ENCODE peak calls at places on chromosomes 7 and 10, in nine cellular contexts. P is transverse colon; Q is stimulated activated naive CD4-positive, alpha-beta T cell treated with Interleukin-2 at 50 U/mL for 16 hours; O is activated CD4-positive, alpha-beta T cell treated with anti-CD3 and anti-CD28 coated beads, Interleukin-2, amount 50 U/mL, for 1 hour; X is pancreas; Z is NCI-H1092 treated with DMSO at 0.1 percent for 48 hours; M is C1 segment of cervical spinal cord; D is stimulated activated CD4-positive, alpha-beta T cell treated with anti-CD3 and anti-CD28 coated beads, Interleukin-15, amount 100 ng/mL, for 24 hours; N is M059J. U is an unnamed sample.

GRCh38 chr7:4882169-4882741 is 1.3 kb downstream of the RADIL start:
- DNase-seq in M (peak), O (no peak), P (peak), Z (no peak), Q (no peak), D (no peak), N (no peak), X (no peak), U (peak)

GRCh38 chr7:22563115-22563514 is 63.1 kb upstream of the STEAP1B start:
- DNase-seq in X (no peak), N (peak), O (peak), P (no peak), Q (no peak), M (no peak), D (no peak), Z (peak), U (peak)

GRCh38 chr10:102620138-102620591 is 24.1 kb upstream of the TRIM8 start:
- DNase-seq in D (no peak), N (no peak), P (peak), Q (no peak), M (no peak), Z (no peak), O (no peak), X (no peak), U (no peak)

GRCh38 chr10:71459513-71459912 is 62.8 kb downstream of the CDH23 start:
- DNase-seq in Q (no peak), N (no peak), X (no peak), Z (no peak), M (no peak), D (no peak), P (no peak), O (no peak), U (no peak)

GRCh38 chr7:69922011-69922803 is 323.9 kb downstream of the AUTS2 start:
- DNase-seq in N (peak), P (no peak), O (no peak), X (no peak), M (no peak), Z (no peak), Q (no peak), D (no peak), U (no peak)

GRCh38 chr7:116578526-116578925 is 53.7 kb downstream of the CAV1 start:
- DNase-seq in Q (no peak), O (no peak), Z (no peak), X (no peak), D (no peak), N (no peak), P (no peak), M (no peak), U (no peak)

GRCh38 chr7:8214162-8214897 is 47.6 kb downstream of the ICA1 start:
- DNase-seq in Q (no peak), Z (peak), D (no peak), N (peak), P (no peak), M (no peak), X (no peak), O (no peak), U (no peak)

GRCh38 chr7:33130184-33130583 is 820 bp downstream of the BBS9 start:
- DNase-seq in Z (no peak), Q (no peak), P (no peak), M (no peak), N (peak), X (no peak), D (no peak), O (no peak), U (peak)

GRCh38 chr10:73218466-73219191 is 28.4 kb downstream of the DNAJC9 start:
- DNase-seq in D (no peak), M (no peak), P (no peak), Q (no peak), O (no peak), N (peak), Z (no peak), X (no peak), U (peak)

GRCh38 chr7:37035631-37036030 is 311.3 kb upstream of the AOAH start:
- DNase-seq in Q (no peak), N (no peak), D (no peak), P (no peak), M (no peak), O (no peak), X (no peak), Z (no peak), U (no peak)

GRCh38 chr7:27553288-27553687 is 109.4 kb downstream of the HIBADH start:
- DNase-seq in P (no peak), N (no peak), M (no peak), O (no peak), Q (no peak), Z (no peak), X (no peak), D (no peak), U (no peak)

GRCh38 chr7:34138483-34138882 is 233.1 kb downstream of the BMPER start:
- DNase-seq in M (no peak), X (no peak), P (no peak), O (no peak), N (no peak), D (no peak), Z (peak), Q (no peak), U (no peak)

GRCh38 chr7:84911077-84911476 is 275.8 kb downstream of the SEMA3D start:
- DNase-seq in O (no peak), Z (no peak), P (no peak), Q (no peak), D (no peak), M (no peak), N (no peak), X (no peak), U (no peak)

GRCh38 chr10:103618575-103619423 is 125.3 kb downstream of the NEURL1 start:
- DNase-seq in D (no peak), N (no peak), M (peak), X (peak), Q (no peak), Z (no peak), P (peak), O (no peak), U (no peak)

GRCh38 chr10:102621418-102622325 is 22.6 kb upstream of the TRIM8 start:
- DNase-seq in Z (no peak), Q (no peak), M (no peak), X (no peak), P (no peak), O (no peak), D (no peak), N (no peak), U (peak)